ENCODE peak calls at places on chromosomes 5 and 9, in eight cellular contexts. H is astrocyte, B is epithelial cell of esophagus, W is breast epithelium, F is RPMI8226, Y is NCI-H2029 treated with DMSO at 0.1 percent for 48 hours, S is GM04504, E is fibroblast of mammary gland. D is an unnamed sample.

GRCh38 chr5:33524476-33524875 is 83.7 kb downstream of the TARS1 start:
- DNase-seq in E (peak; percentile 59), F (no peak), B (peak; percentile 4), H (no peak), Y (no peak), S (peak; percentile 5), W (no peak), D (no peak)

GRCh38 chr5:29170609-29171008 is 2022.9 kb upstream of the CDH6 start:
- DNase-seq in B (no peak), S (no peak), E (no peak), F (no peak), W (no peak), Y (no peak), H (no peak), D (no peak)

GRCh38 chr5:173010547-173011464 is 27.2 kb downstream of the ATP6V0E1 start:
- DNase-seq in H (no peak), F (no peak), Y (no peak), B (no peak), S (peak; percentile 24), W (peak; percentile 56), E (peak; percentile 38), D (no peak)

GRCh38 chr5:153900703-153901395 is 137.9 kb downstream of the FAM114A2 start:
- DNase-seq in H (peak; percentile 84), W (peak; percentile 28), B (peak; percentile 69), E (peak; percentile 83), S (peak; percentile 90), Y (no peak), F (no peak), D (no peak)

GRCh38 chr5:66538531-66538930 is 57.7 kb upstream of the MAST4 start:
- DNase-seq in W (no peak), E (no peak), S (no peak), H (peak; percentile 33), F (no peak), Y (no peak), B (peak; percentile 32), D (no peak)

GRCh38 chr9:76101472-76101871 is 211.0 kb downstream of the PCSK5 start:
- DNase-seq in H (no peak), B (no peak), S (no peak), F (no peak), E (no peak), W (no peak), Y (no peak), D (no peak)

GRCh38 chr9:134501266-134502181 is 140.1 kb upstream of the COL5A1 start:
- DNase-seq in Y (no peak), H (peak; percentile 23), B (no peak), W (no peak), F (no peak), S (no peak), E (no peak), D (no peak)

GRCh38 chr5:162657076-162657475 is 589.5 kb downstream of the GABRG2 start:
- DNase-seq in S (no peak), E (no peak), F (no peak), W (no peak), B (peak; percentile 4), Y (no peak), H (no peak), D (no peak)

GRCh38 chr5:141359790-141360426 is at the start of gene PCDHGB2:
- DNase-seq in Y (peak; percentile 14), W (no peak), S (no peak), H (peak; percentile 26), E (peak; percentile 63), F (peak; percentile 50), B (peak; percentile 10), D (no peak)

GRCh38 chr9:134991808-134992754 is 74.4 kb upstream of the FCN1 start:
- DNase-seq in E (no peak), B (no peak), S (no peak), W (no peak), F (no peak), Y (no peak), H (no peak), D (no peak)

GRCh38 chr9:108836771-108837170 is 19.0 kb downstream of the ACTL7B start:
- DNase-seq in E (peak; percentile 24), W (no peak), B (peak; percentile 94), F (no peak), H (peak; percentile 10), S (no peak), Y (no peak), D (peak; percentile 97)

GRCh38 chr9:5718296-5719032 is 89.6 kb downstream of the RIC1 start:
- DNase-seq in F (no peak), S (peak; percentile 18), Y (no peak), E (peak; percentile 43), H (peak; percentile 32), W (no peak), B (no peak), D (no peak)

GRCh38 chr5:76402251-76402879 is 720 bp upstream of the IQGAP2 start:
- DNase-seq in F (peak; percentile 94), Y (no peak), E (no peak), S (no peak), H (no peak), B (peak; percentile 7), W (peak; percentile 34), D (no peak)

GRCh38 chr5:171521679-171522078 is 102.2 kb downstream of the FGF18 start:
- DNase-seq in E (no peak), B (peak; percentile 26), F (no peak), W (no peak), S (no peak), H (no peak), Y (no peak), D (no peak)

D was measured in epithelial cell of prostate.